ENCODE peak calls at places on chromosomes 3 and 15, in eight cellular contexts. R is GM13976; U is posterior vena cava; X is ELR; T is left ventricle myocardium inferior; D is non-pigmented ciliary epithelial cell; N is stimulated activated CD4-positive, alpha-beta T cell treated with anti-CD3 and anti-CD28 coated beads, TNF-alpha, amount 100 ng/mL, for 24 hours; J is stomach. Z is an unnamed sample.

GRCh38 chr3:112973325-112974177 is 1.4 kb downstream of the CD200R1 start:
- DNase-seq in T (no peak), J (no peak), D (no peak), N (peak), X (no peak), R (peak), U (no peak), Z (no peak)

GRCh38 chr3:134370611-134371451 is 3.4 kb downstream of the AMOTL2 start:
- DNase-seq in J (no peak), T (no peak), D (no peak), X (no peak), N (no peak), U (peak), R (no peak), Z (no peak)

GRCh38 chr3:72997421-72997961 is 880 bp downstream of the PPP4R2 start:
- DNase-seq in X (peak), D (no peak), R (peak), T (no peak), U (no peak), J (no peak), N (no peak), Z (no peak)

GRCh38 chr15:30953731-30954378 is 37.6 kb downstream of the MTMR10 start:
- DNase-seq in N (peak), T (peak), D (peak), R (no peak), J (no peak), U (peak), X (peak), Z (no peak)

GRCh38 chr15:62619526-62619925 is 423.0 kb upstream of the TPM1 start:
- DNase-seq in J (no peak), X (no peak), T (no peak), D (no peak), R (no peak), N (no peak), U (no peak), Z (no peak)

GRCh38 chr3:177800565-177800964 is 603.3 kb upstream of the TBL1XR1 start:
- DNase-seq in N (no peak), X (peak), U (no peak), J (no peak), D (no peak), T (no peak), R (no peak), Z (no peak)

GRCh38 chr3:46059432-46059831 is 32.1 kb upstream of the XCR1 start:
- DNase-seq in J (no peak), N (no peak), R (no peak), D (no peak), T (no peak), X (no peak), U (no peak), Z (no peak)

GRCh38 chr15:45399381-45400212 is 21.3 kb upstream of the GATM start:
- DNase-seq in R (no peak), N (no peak), X (peak), J (no peak), T (no peak), D (no peak), U (no peak), Z (no peak)

GRCh38 chr3:66259721-66260255 is 39.0 kb downstream of the SLC25A26 start:
- DNase-seq in D (no peak), X (peak), J (no peak), T (no peak), U (no peak), N (no peak), R (no peak), Z (no peak)

GRCh38 chr15:76169792-76170425 is 110.1 kb downstream of the TMEM266 start:
- DNase-seq in X (no peak), R (no peak), T (no peak), N (no peak), U (no peak), D (no peak), J (no peak), Z (no peak)

GRCh38 chr3:148902173-148902791 is 37.2 kb downstream of the CPA3 start:
- DNase-seq in D (peak), X (peak), N (no peak), T (no peak), U (no peak), R (no peak), J (no peak), Z (no peak)

GRCh38 chr3:186220886-186221285 is 112.0 kb upstream of the ETV5 start:
- DNase-seq in X (no peak), N (no peak), U (no peak), R (no peak), T (no peak), J (no peak), D (no peak), Z (no peak)

GRCh38 chr15:25061808-25062550 is 107.2 kb downstream of the SNRPN start:
- DNase-seq in D (no peak), U (peak), N (no peak), R (peak), X (no peak), J (no peak), T (no peak), Z (peak)